ENCODE peak calls at places on chromosomes 5 and 9, in ten cellular contexts. One of them, this sample, is unnamed.

GRCh38 chr5:150101019-150101418 is 14.7 kb upstream of the CSF1R start:
- DNase-seq in adrenal gland: no peak
- DNase-seq in ovary: no peak
- DNase-seq in aorta: no peak
- DNase-seq in PC-3: no peak
- DNase-seq in fibroblast of lung: no peak
- DNase-seq in SJSA1: no peak
- DNase-seq in psoas muscle: no peak
- DNase-seq in osteoblast: no peak
- DNase-seq in upper lobe of right lung: no peak
- DNase-seq in this sample: peak; percentile 54

GRCh38 chr9:73871636-73872035 is 625.5 kb upstream of the RORB start:
- DNase-seq in ovary: no peak
- DNase-seq in aorta: no peak
- DNase-seq in upper lobe of right lung: no peak
- DNase-seq in psoas muscle: no peak
- DNase-seq in PC-3: no peak
- DNase-seq in osteoblast: no peak
- DNase-seq in SJSA1: peak; percentile 3
- DNase-seq in adrenal gland: no peak
- DNase-seq in fibroblast of lung: peak; percentile 34
- DNase-seq in this sample: no peak

GRCh38 chr5:168219515-168220410 is 71.7 kb upstream of the WWC1 start:
- DNase-seq in psoas muscle: no peak
- DNase-seq in adrenal gland: peak; percentile 45
- DNase-seq in aorta: no peak
- DNase-seq in PC-3: peak; percentile 74
- DNase-seq in upper lobe of right lung: no peak
- DNase-seq in SJSA1: peak; percentile 85
- DNase-seq in osteoblast: peak; percentile 89
- DNase-seq in fibroblast of lung: peak; percentile 61
- DNase-seq in ovary: no peak
- DNase-seq in this sample: peak; percentile 68

GRCh38 chr5:81749186-81749561 is 1.7 kb downstream of the SSBP2 start:
- DNase-seq in psoas muscle: no peak
- DNase-seq in osteoblast: peak; percentile 72
- DNase-seq in upper lobe of right lung: no peak
- DNase-seq in adrenal gland: no peak
- DNase-seq in PC-3: no peak
- DNase-seq in SJSA1: no peak
- DNase-seq in fibroblast of lung: no peak
- DNase-seq in ovary: no peak
- DNase-seq in aorta: no peak
- DNase-seq in this sample: no peak

GRCh38 chr5:65172486-65173129 is 309.1 kb downstream of the ADAMTS6 start:
- DNase-seq in psoas muscle: no peak
- DNase-seq in fibroblast of lung: peak; percentile 99
- DNase-seq in upper lobe of right lung: no peak
- DNase-seq in PC-3: no peak
- DNase-seq in adrenal gland: no peak
- DNase-seq in SJSA1: no peak
- DNase-seq in aorta: no peak
- DNase-seq in ovary: no peak
- DNase-seq in osteoblast: peak; percentile 93
- DNase-seq in this sample: no peak

GRCh38 chr9:82124090-82124489 is 135.5 kb downstream of the SPATA31D1 start:
- DNase-seq in upper lobe of right lung: no peak
- DNase-seq in osteoblast: peak; percentile 91
- DNase-seq in psoas muscle: no peak
- DNase-seq in SJSA1: peak; percentile 50
- DNase-seq in PC-3: peak; percentile 53
- DNase-seq in adrenal gland: no peak
- DNase-seq in aorta: no peak
- DNase-seq in fibroblast of lung: peak; percentile 91
- DNase-seq in ovary: no peak
- DNase-seq in this sample: no peak

GRCh38 chr9:127522727-127523126 is 71.4 kb downstream of the LRSAM1 start:
- DNase-seq in upper lobe of right lung: no peak
- DNase-seq in ovary: no peak
- DNase-seq in psoas muscle: no peak
- DNase-seq in osteoblast: peak; percentile 48
- DNase-seq in fibroblast of lung: no peak
- DNase-seq in PC-3: peak; percentile 74
- DNase-seq in aorta: no peak
- DNase-seq in adrenal gland: no peak
- DNase-seq in SJSA1: no peak
- DNase-seq in this sample: no peak

GRCh38 chr9:110115868-110116542 is 92.0 kb downstream of the C9orf152 start:
- DNase-seq in aorta: no peak
- DNase-seq in psoas muscle: no peak
- DNase-seq in upper lobe of right lung: no peak
- DNase-seq in fibroblast of lung: peak; percentile 80
- DNase-seq in SJSA1: no peak
- DNase-seq in ovary: no peak
- DNase-seq in adrenal gland: no peak
- DNase-seq in PC-3: peak; percentile 24
- DNase-seq in osteoblast: no peak
- DNase-seq in this sample: no peak

GRCh38 chr5:10366310-10367297 is 13.1 kb downstream of the MARCHF6 start:
- DNase-seq in PC-3: peak; percentile 92
- DNase-seq in aorta: no peak
- DNase-seq in fibroblast of lung: peak; percentile 83
- DNase-seq in SJSA1: peak; percentile 81
- DNase-seq in osteoblast: peak; percentile 78
- DNase-seq in adrenal gland: peak; percentile 41
- DNase-seq in upper lobe of right lung: no peak
- DNase-seq in psoas muscle: no peak
- DNase-seq in ovary: no peak
- DNase-seq in this sample: no peak

GRCh38 chr5:56185777-56186311 is 47.3 kb downstream of the ANKRD55 start:
- DNase-seq in upper lobe of right lung: no peak
- DNase-seq in psoas muscle: no peak
- DNase-seq in adrenal gland: no peak
- DNase-seq in SJSA1: peak; percentile 39
- DNase-seq in PC-3: peak; percentile 65
- DNase-seq in osteoblast: no peak
- DNase-seq in aorta: no peak
- DNase-seq in ovary: no peak
- DNase-seq in fibroblast of lung: no peak
- DNase-seq in this sample: no peak

GRCh38 chr9:125746017-125746773 is 978 bp upstream of the PBX3 start:
- DNase-seq in osteoblast: peak; percentile 99
- DNase-seq in aorta: peak; percentile 96
- DNase-seq in PC-3: peak; percentile 93
- DNase-seq in SJSA1: peak; percentile 97
- DNase-seq in psoas muscle: peak; percentile 97
- DNase-seq in upper lobe of right lung: peak; percentile 98
- DNase-seq in fibroblast of lung: peak; percentile 93
- DNase-seq in adrenal gland: peak; percentile 97
- DNase-seq in ovary: peak; percentile 94
- DNase-seq in this sample: peak; percentile 97

GRCh38 chr9:20236676-20237075 is 385.6 kb downstream of the MLLT3 start:
- DNase-seq in osteoblast: no peak
- DNase-seq in adrenal gland: no peak
- DNase-seq in upper lobe of right lung: no peak
- DNase-seq in aorta: no peak
- DNase-seq in ovary: no peak
- DNase-seq in PC-3: no peak
- DNase-seq in SJSA1: no peak
- DNase-seq in fibroblast of lung: no peak
- DNase-seq in psoas muscle: no peak
- DNase-seq in this sample: no peak

GRCh38 chr5:124057161-124057814 is 545.3 kb downstream of the CSNK1G3 start:
- DNase-seq in osteoblast: peak; percentile 21
- DNase-seq in SJSA1: no peak
- DNase-seq in PC-3: peak; percentile 55
- DNase-seq in ovary: no peak
- DNase-seq in adrenal gland: peak; percentile 22
- DNase-seq in fibroblast of lung: no peak
- DNase-seq in upper lobe of right lung: peak; percentile 63
- DNase-seq in aorta: peak; percentile 61
- DNase-seq in psoas muscle: no peak
- DNase-seq in this sample: no peak

GRCh38 chr9:35792044-35792813 is 838 bp downstream of the NPR2 start:
- DNase-seq in aorta: no peak
- DNase-seq in PC-3: no peak
- DNase-seq in upper lobe of right lung: no peak
- DNase-seq in ovary: peak; percentile 55
- DNase-seq in fibroblast of lung: no peak
- DNase-seq in adrenal gland: no peak
- DNase-seq in psoas muscle: peak; percentile 66
- DNase-seq in osteoblast: peak; percentile 69
- DNase-seq in SJSA1: no peak
- DNase-seq in this sample: no peak

GRCh38 chr5:45205403-45205961 is 396.7 kb downstream of the MRPS30 start:
- DNase-seq in osteoblast: no peak
- DNase-seq in psoas muscle: no peak
- DNase-seq in SJSA1: no peak
- DNase-seq in ovary: no peak
- DNase-seq in fibroblast of lung: no peak
- DNase-seq in upper lobe of right lung: no peak
- DNase-seq in aorta: no peak
- DNase-seq in adrenal gland: no peak
- DNase-seq in PC-3: no peak
- DNase-seq in this sample: peak; percentile 26

GRCh38 chr5:78758169-78758839 is 109.7 kb upstream of the LHFPL2 start:
- DNase-seq in aorta: no peak
- DNase-seq in upper lobe of right lung: no peak
- DNase-seq in adrenal gland: peak; percentile 53
- DNase-seq in psoas muscle: no peak
- DNase-seq in ovary: no peak
- DNase-seq in SJSA1: peak; percentile 30
- DNase-seq in osteoblast: peak; percentile 35
- DNase-seq in PC-3: no peak
- DNase-seq in fibroblast of lung: peak; percentile 68
- DNase-seq in this sample: no peak

GRCh38 chr9:71587576-71588362 is 180.5 kb downstream of the CEMIP2 start:
- DNase-seq in fibroblast of lung: peak; percentile 26
- DNase-seq in osteoblast: no peak
- DNase-seq in aorta: no peak
- DNase-seq in PC-3: peak; percentile 64
- DNase-seq in SJSA1: no peak
- DNase-seq in psoas muscle: no peak
- DNase-seq in ovary: no peak
- DNase-seq in upper lobe of right lung: no peak
- DNase-seq in adrenal gland: no peak
- DNase-seq in this sample: no peak

GRCh38 chr5:39199335-39199734 is 20.0 kb downstream of the FYB1 start:
- DNase-seq in SJSA1: no peak
- DNase-seq in fibroblast of lung: no peak
- DNase-seq in upper lobe of right lung: no peak
- DNase-seq in adrenal gland: no peak
- DNase-seq in ovary: no peak
- DNase-seq in psoas muscle: no peak
- DNase-seq in osteoblast: no peak
- DNase-seq in PC-3: no peak
- DNase-seq in aorta: no peak
- DNase-seq in this sample: no peak
- H3K4me3 ChIP-seq in SJSA1: no peak overlapping the region
- H3K4me3 ChIP-seq in fibroblast of lung: no peak overlapping the region
- H3K4me3 ChIP-seq in upper lobe of right lung: peak overlapping the region; percentile 32
- H3K4me3 ChIP-seq in adrenal gland: no peak overlapping the region
- H3K4me3 ChIP-seq in ovary: no peak overlapping the region
- H3K4me3 ChIP-seq in psoas muscle: no peak overlapping the region
- H3K4me3 ChIP-seq in osteoblast: no peak overlapping the region
- H3K4me3 ChIP-seq in PC-3: no peak overlapping the region
- H3K4me3 ChIP-seq in aorta: no peak overlapping the region
- H3K4me3 ChIP-seq in this sample: no peak overlapping the region

GRCh38 chr9:132788378-132788777 is 89.7 kb downstream of the AK8 start:
- DNase-seq in psoas muscle: no peak
- DNase-seq in aorta: no peak
- DNase-seq in fibroblast of lung: no peak
- DNase-seq in ovary: no peak
- DNase-seq in SJSA1: no peak
- DNase-seq in upper lobe of right lung: no peak
- DNase-seq in adrenal gland: no peak
- DNase-seq in osteoblast: no peak
- DNase-seq in PC-3: no peak
- DNase-seq in this sample: no peak
- H3K27me3 ChIP-seq in psoas muscle: peaks cover 13% of the 10 kb centered on the region
- H3K27me3 ChIP-seq in aorta: no peaks in the 10 kb centered on the region
- H3K27me3 ChIP-seq in fibroblast of lung: peaks cover 8% of the 10 kb centered on the region
- H3K27me3 ChIP-seq in ovary: no peaks in the 10 kb centered on the region
- H3K27me3 ChIP-seq in SJSA1: peaks cover 9% of the 10 kb centered on the region
- H3K27me3 ChIP-seq in upper lobe of right lung: no peaks in the 10 kb centered on the region
- H3K27me3 ChIP-seq in adrenal gland: no peaks in the 10 kb centered on the region
- H3K27me3 ChIP-seq in osteoblast: peaks cover 17% of the 10 kb centered on the region
- H3K27me3 ChIP-seq in PC-3: peaks cover 6% of the 10 kb centered on the region
- H3K27me3 ChIP-seq in this sample: peaks cover 5% of the 10 kb centered on the region

GRCh38 chr5:17312358-17312757 is 94.9 kb downstream of the BASP1 start:
- DNase-seq in PC-3: no peak
- DNase-seq in upper lobe of right lung: no peak
- DNase-seq in osteoblast: no peak
- DNase-seq in SJSA1: peak; percentile 62
- DNase-seq in ovary: no peak
- DNase-seq in psoas muscle: no peak
- DNase-seq in aorta: no peak
- DNase-seq in fibroblast of lung: no peak
- DNase-seq in adrenal gland: no peak
- DNase-seq in this sample: no peak

GRCh38 chr5:17315710-17316221 is 98.3 kb downstream of the BASP1 start:
- DNase-seq in ovary: no peak
- DNase-seq in aorta: no peak
- DNase-seq in osteoblast: peak; percentile 37
- DNase-seq in fibroblast of lung: peak; percentile 54
- DNase-seq in adrenal gland: no peak
- DNase-seq in upper lobe of right lung: no peak
- DNase-seq in SJSA1: peak; percentile 92
- DNase-seq in PC-3: peak; percentile 71
- DNase-seq in psoas muscle: no peak
- DNase-seq in this sample: no peak

GRCh38 chr5:17314907-17315471 is 97.6 kb downstream of the BASP1 start:
- DNase-seq in SJSA1: no peak
- DNase-seq in psoas muscle: no peak
- DNase-seq in fibroblast of lung: peak; percentile 22
- DNase-seq in adrenal gland: no peak
- DNase-seq in ovary: no peak
- DNase-seq in aorta: no peak
- DNase-seq in PC-3: no peak
- DNase-seq in osteoblast: no peak
- DNase-seq in upper lobe of right lung: no peak
- DNase-seq in this sample: no peak

GRCh38 chr5:17316973-17317459 is 99.6 kb downstream of the BASP1 start:
- DNase-seq in fibroblast of lung: peak; percentile 50
- DNase-seq in adrenal gland: no peak
- DNase-seq in aorta: no peak
- DNase-seq in psoas muscle: no peak
- DNase-seq in SJSA1: peak; percentile 72
- DNase-seq in upper lobe of right lung: no peak
- DNase-seq in PC-3: peak; percentile 86
- DNase-seq in ovary: no peak
- DNase-seq in osteoblast: no peak
- DNase-seq in this sample: no peak

GRCh38 chr5:17317499-17317898 is 100.1 kb downstream of the BASP1 start:
- DNase-seq in ovary: no peak
- DNase-seq in aorta: no peak
- DNase-seq in fibroblast of lung: no peak
- DNase-seq in adrenal gland: no peak
- DNase-seq in psoas muscle: no peak
- DNase-seq in osteoblast: peak; percentile 71
- DNase-seq in PC-3: no peak
- DNase-seq in SJSA1: peak; percentile 63
- DNase-seq in upper lobe of right lung: no peak
- DNase-seq in this sample: no peak
- H3K4me3 ChIP-seq in ovary: no peak overlapping the region
- H3K4me3 ChIP-seq in aorta: no peak overlapping the region
- H3K4me3 ChIP-seq in fibroblast of lung: no peak overlapping the region
- H3K4me3 ChIP-seq in adrenal gland: no peak overlapping the region
- H3K4me3 ChIP-seq in psoas muscle: no peak overlapping the region
- H3K4me3 ChIP-seq in osteoblast: no peak overlapping the region
- H3K4me3 ChIP-seq in PC-3: peak overlapping the region; percentile 7
- H3K4me3 ChIP-seq in SJSA1: no peak overlapping the region
- H3K4me3 ChIP-seq in upper lobe of right lung: no peak overlapping the region
- H3K4me3 ChIP-seq in this sample: no peak overlapping the region

GRCh38 chr5:140857987-140858240 is 2.2 kb downstream of the PCDHA10 start:
- DNase-seq in upper lobe of right lung: no peak
- DNase-seq in fibroblast of lung: no peak
- DNase-seq in ovary: no peak
- DNase-seq in psoas muscle: peak; percentile 46
- DNase-seq in adrenal gland: no peak
- DNase-seq in aorta: no peak
- DNase-seq in osteoblast: no peak
- DNase-seq in SJSA1: no peak
- DNase-seq in PC-3: no peak
- DNase-seq in this sample: no peak
- H3K27me3 ChIP-seq in upper lobe of right lung: peaks cover 22% of the 10 kb centered on the region
- H3K27me3 ChIP-seq in fibroblast of lung: no peaks in the 10 kb centered on the region
- H3K27me3 ChIP-seq in ovary: no peaks in the 10 kb centered on the region
- H3K27me3 ChIP-seq in psoas muscle: peaks cover 19% of the 10 kb centered on the region
- H3K27me3 ChIP-seq in adrenal gland: peaks cover 8% of the 10 kb centered on the region
- H3K27me3 ChIP-seq in aorta: no peaks in the 10 kb centered on the region
- H3K27me3 ChIP-seq in osteoblast: no peaks in the 10 kb centered on the region
- H3K27me3 ChIP-seq in SJSA1: no peaks in the 10 kb centered on the region
- H3K27me3 ChIP-seq in PC-3: no peaks in the 10 kb centered on the region
- H3K27me3 ChIP-seq in this sample: no peaks in the 10 kb centered on the region